ENCODE peak calls at places on chromosomes 3 and 15, in eight cellular contexts. E is activated CD8-positive, alpha-beta memory T cell treated with anti-CD3 and anti-CD28 coated beads for 1 hour; L is transverse colon; O is suprapubic skin; H is T-helper 9 cell; G is NCI-H2081; B is C1 segment of cervical spinal cord; F is fibroblast of pulmonary artery. I is an unnamed sample.

GRCh38 chr3:195410546-195410945 is 32.3 kb downstream of the ACAP2 start:
- DNase-seq in F (no peak), E (no peak), B (no peak), H (no peak), O (no peak), G (no peak), L (no peak), I (no peak)

GRCh38 chr3:56131976-56132590 is 336.2 kb downstream of the ERC2 start:
- DNase-seq in B (no peak), L (no peak), O (no peak), G (no peak), H (no peak), F (peak), E (no peak), I (no peak)

GRCh38 chr15:86855962-86856361 is 776.3 kb downstream of the AGBL1 start:
- DNase-seq in O (no peak), E (no peak), B (no peak), F (no peak), H (no peak), G (no peak), L (no peak), I (no peak)

GRCh38 chr3:190492966-190493365 is 20.9 kb upstream of the IL1RAP start:
- DNase-seq in O (no peak), G (no peak), E (no peak), L (no peak), B (no peak), H (no peak), F (no peak), I (no peak)

GRCh38 chr3:142577701-142578308 is 728 bp downstream of the ATR start:
- DNase-seq in E (no peak), F (peak), O (no peak), B (no peak), L (no peak), G (peak), H (no peak), I (no peak)

GRCh38 chr3:53842436-53843194 is 3.6 kb downstream of the CHDH start:
- DNase-seq in E (no peak), G (peak), F (peak), L (peak), O (no peak), B (peak), H (no peak), I (peak)

GRCh38 chr3:134344560-134344959 is 29.7 kb downstream of the AMOTL2 start:
- DNase-seq in O (no peak), E (no peak), L (no peak), G (no peak), F (no peak), B (no peak), H (no peak), I (no peak)

GRCh38 chr15:63380828-63381282 is 791 bp downstream of the CA12 start:
- DNase-seq in F (no peak), H (no peak), O (no peak), G (no peak), L (no peak), E (no peak), B (no peak), I (no peak)

GRCh38 chr3:151879037-151879436 is 5.6 kb downstream of the SUCNR1 start:
- DNase-seq in H (no peak), G (no peak), L (no peak), E (no peak), O (no peak), F (no peak), B (no peak), I (no peak)

GRCh38 chr3:160381470-160381869 is 17.6 kb downstream of the IFT80 start:
- DNase-seq in F (peak), E (no peak), G (no peak), B (no peak), L (no peak), O (no peak), H (no peak), I (no peak)

GRCh38 chr3:12545473-12545791 is at the start of gene MKRN2OS:
- DNase-seq in O (no peak), H (no peak), E (no peak), G (no peak), L (peak), B (no peak), F (no peak), I (no peak)

GRCh38 chr3:149016242-149016641 is 24.9 kb downstream of the GYG1 start:
- DNase-seq in B (no peak), O (no peak), G (no peak), E (no peak), H (no peak), L (no peak), F (no peak), I (no peak)

GRCh38 chr3:134065836-134066538 is 36.3 kb upstream of the SLCO2A1 start:
- DNase-seq in F (no peak), B (no peak), H (no peak), L (no peak), G (no peak), O (peak), E (no peak), I (no peak)